ENCODE peak calls at places on chromosomes 11 and 22, in nine cellular contexts. D is CD8-positive, alpha-beta memory T cell; O is Peyer's patch; T is cardiac muscle cell; H is fibroblast of lung; U is mucosa of descending colon; K is naive thymus-derived CD4-positive, alpha-beta T cell; B is adrenal gland; M is PC-3. I is an unnamed sample. For H3K9me3, the result is how much of the 10 kb centered on the place peaks cover.

GRCh38 chr11:47152953-47153950 is 23.4 kb downstream of the ARFGAP2 start:
- DNase-seq in K (peak), M (peak), O (peak), D (peak), U (peak), T (peak), B (peak), H (peak), I (no peak)

GRCh38 chr11:27391336-27392015 is 28.5 kb upstream of the CCDC34 start:
- DNase-seq in D (no peak), B (no peak), U (no peak), T (no peak), M (peak), K (no peak), O (no peak), H (no peak), I (no peak)

GRCh38 chr11:67539588-67539987 is 16.3 kb upstream of the CABP2 start:
- DNase-seq in H (no peak), O (no peak), U (no peak), M (no peak), D (no peak), B (no peak), K (no peak), T (no peak), I (no peak)

GRCh38 chr11:102589047-102589459 is 36.1 kb downstream of the MMP20 start:
- DNase-seq in U (no peak), O (no peak), D (no peak), B (no peak), M (no peak), H (no peak), K (no peak), T (no peak), I (no peak)

GRCh38 chr11:33692013-33692504 is 8.6 kb downstream of the C11orf91 start:
- DNase-seq in B (peak), O (no peak), D (no peak), H (peak), M (peak), T (peak), K (no peak), U (no peak), I (no peak)

GRCh38 chr11:67646535-67647336 is 3.8 kb downstream of the ACY3 start:
- DNase-seq in U (peak), M (no peak), O (peak), D (peak), B (no peak), H (no peak), K (no peak), T (no peak), I (no peak)

GRCh38 chr11:70785372-70785771 is 387.0 kb downstream of the CTTN start:
- DNase-seq in D (no peak), M (no peak), U (no peak), B (no peak), H (no peak), T (no peak), O (no peak), K (no peak), I (no peak)

GRCh38 chr11:58142781-58143180 is 17.5 kb upstream of the OR9I1 start:
- DNase-seq in M (no peak), O (no peak), B (no peak), T (no peak), D (no peak), U (no peak), K (no peak), H (no peak), I (no peak)

GRCh38 chr11:3107608-3108182 is 50.5 kb upstream of the CARS1 start:
- DNase-seq in D (no peak), T (no peak), M (no peak), B (peak), O (peak), U (no peak), K (no peak), H (no peak), I (no peak)

GRCh38 chr11:130448416-130449068 is at the start of gene ADAMTS15:
- DNase-seq in B (peak), D (no peak), M (peak), K (no peak), T (peak), H (peak), O (peak), U (peak), I (no peak)

GRCh38 chr11:87081358-87081757 is 43.6 kb downstream of the TMEM135 start:
- DNase-seq in M (no peak), O (no peak), D (no peak), H (no peak), T (no peak), B (no peak), K (no peak), U (no peak), I (no peak)

GRCh38 chr11:88188251-88189030 is 13.2 kb upstream of the RAB38 start:
- DNase-seq in M (no peak), H (no peak), U (peak), O (no peak), K (no peak), D (no peak), T (peak), B (peak), I (no peak)

GRCh38 chr11:46248270-46249102 is 29.0 kb upstream of the CREB3L1 start:
- DNase-seq in H (peak), K (no peak), T (peak), B (no peak), M (peak), U (no peak), D (no peak), O (no peak), I (no peak)

GRCh38 chr11:22042081-22042480 is 150.8 kb upstream of the ANO5 start:
- DNase-seq in D (no peak), H (no peak), K (no peak), T (no peak), M (no peak), B (no peak), U (no peak), O (no peak), I (no peak)

GRCh38 chr11:107562647-107563208 is 2.8 kb downstream of the ALKBH8 start:
- DNase-seq in D (no peak), H (peak), B (no peak), T (peak), K (no peak), U (no peak), M (peak), O (no peak), I (no peak)

GRCh38 chr11:102495161-102496042 is 35.1 kb downstream of the MMP7 start:
- DNase-seq in H (peak), O (no peak), D (peak), K (peak), U (no peak), B (peak), T (peak), M (peak), I (no peak)

GRCh38 chr22:26672590-26673468 is 15.4 kb downstream of the MIAT start:
- DNase-seq in M (peak), U (peak), T (peak), B (peak), K (peak), D (peak), H (peak), O (peak), I (peak)

GRCh38 chr11:116187026-116187425 is 585.8 kb downstream of the BUD13 start:
- DNase-seq in D (no peak), T (no peak), O (no peak), K (no peak), B (no peak), H (no peak), M (no peak), U (no peak), I (no peak)

GRCh38 chr11:31160504-31161422 is 208.8 kb downstream of the DCDC1 start:
- DNase-seq in K (no peak), O (no peak), M (peak), U (no peak), B (no peak), H (no peak), D (no peak), T (no peak), I (no peak)

GRCh38 chr11:86103808-86104207 is 34.9 kb upstream of the PICALM start:
- DNase-seq in D (no peak), O (no peak), H (no peak), B (no peak), M (peak), T (no peak), U (no peak), K (no peak), I (no peak)

GRCh38 chr11:65414776-65415498 is 7.7 kb upstream of the NEAT1 start:
- DNase-seq in T (peak), M (no peak), O (peak), U (peak), H (no peak), K (no peak), D (peak), B (no peak), I (no peak)

GRCh38 chr11:11592146-11592684 is 29.6 kb downstream of the GALNT18 start:
- DNase-seq in O (no peak), H (no peak), K (no peak), D (no peak), B (no peak), T (no peak), U (no peak), M (no peak), I (no peak)

GRCh38 chr11:61509058-61510029 is 795 bp downstream of the LRRC10B start:
- DNase-seq in H (peak), K (peak), M (peak), B (peak), O (peak), T (peak), D (peak), U (peak), I (peak)

GRCh38 chr11:3230636-3231549 is 1.3 kb downstream of the MRGPRE start:
- DNase-seq in H (no peak), O (no peak), M (no peak), U (no peak), B (no peak), T (no peak), K (no peak), D (no peak), I (no peak)

GRCh38 chr22:30948930-30949342 is 19.6 kb downstream of the MORC2 start:
- DNase-seq in D (no peak), H (no peak), T (no peak), B (no peak), U (no peak), K (no peak), O (no peak), M (no peak), I (no peak)

GRCh38 chr22:35708917-35709316 is 8.8 kb upstream of the APOL5 start:
- DNase-seq in U (no peak), T (no peak), K (no peak), H (no peak), O (no peak), B (no peak), M (no peak), D (no peak), I (no peak)

GRCh38 chr22:35708453-35708852 is 9.2 kb upstream of the APOL5 start:
- DNase-seq in T (peak), O (no peak), K (no peak), B (no peak), U (no peak), M (no peak), D (no peak), H (peak), I (no peak)

GRCh38 chr22:35712672-35713071 is 5.0 kb upstream of the APOL5 start:
- DNase-seq in D (no peak), U (no peak), M (no peak), T (no peak), H (no peak), B (no peak), K (no peak), O (no peak), I (no peak)

DNA sequence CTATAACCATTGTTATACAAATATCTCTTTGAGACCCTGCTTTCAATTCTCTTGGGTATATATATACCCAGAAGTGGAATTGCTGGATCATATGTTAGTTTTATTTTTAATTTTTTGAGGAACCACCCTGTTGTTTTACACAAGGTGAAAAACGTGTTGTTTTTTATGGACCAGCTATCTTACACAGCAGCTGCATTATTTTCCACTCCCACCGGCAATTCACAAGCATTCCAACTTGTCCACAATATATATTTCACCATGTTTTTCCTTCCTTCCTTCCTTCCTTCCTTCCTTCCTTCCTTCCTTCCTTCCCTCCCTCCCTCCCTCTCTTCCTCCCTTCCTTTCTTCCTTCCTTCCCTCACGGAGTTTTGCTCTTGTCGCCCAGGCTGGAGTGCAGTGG is 6.3 kb upstream of the APOL5 start:
- DNase-seq in H (no peak), T (no peak), O (no peak), U (no peak), K (no peak), D (no peak), B (no peak), M (no peak), I (no peak)
- H3K9me3 ChIP-seq in H (under half), T (under half), O (under half), U (under half), K (under half), D (under half), B (under half), M (under half), I (under half)

DNA sequence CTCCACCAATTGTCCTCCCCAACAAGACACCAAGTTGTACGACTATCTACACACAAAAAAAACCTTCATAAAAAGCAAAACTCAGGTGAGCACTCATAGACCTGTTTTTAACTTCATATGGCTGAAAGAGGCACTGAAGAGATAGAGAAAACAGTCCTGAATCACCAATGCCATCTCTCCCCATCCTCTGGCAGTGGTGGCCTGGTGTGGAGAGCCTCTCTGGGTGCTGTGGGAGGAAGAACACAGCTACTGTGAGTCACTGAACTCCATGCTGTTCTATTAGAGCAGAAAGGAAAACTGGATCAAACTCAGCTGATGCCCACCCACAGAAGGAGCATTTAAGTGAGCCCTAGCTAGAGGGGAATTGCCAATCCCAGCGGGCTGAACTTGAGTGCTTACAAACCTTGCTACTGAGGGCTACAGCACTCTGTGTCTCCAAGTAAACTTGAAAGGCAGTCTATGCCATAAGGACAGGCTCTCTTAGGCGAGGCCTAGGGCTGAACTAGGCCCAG is 115.3 kb upstream of the SESN3 start:
- DNase-seq in D (no peak), H (no peak), B (no peak), O (no peak), K (no peak), T (no peak), U (no peak), M (no peak), I (no peak)
- H3K9me3 ChIP-seq in D (under half), H (under half), B (under half), O (under half), K (under half), T (under half), U (under half), M (under half), I (under half)

GRCh38 chr22:47001288-47001687 is 238.8 kb downstream of the TBC1D22A start:
- DNase-seq in B (no peak), K (no peak), H (no peak), U (no peak), O (no peak), T (no peak), M (no peak), D (no peak), I (no peak)

GRCh38 chr22:47000256-47000655 is 237.8 kb downstream of the TBC1D22A start:
- DNase-seq in O (no peak), H (no peak), B (no peak), U (no peak), T (no peak), M (no peak), K (no peak), D (no peak), I (no peak)

GRCh38 chr22:47005506-47006408 is 243.3 kb downstream of the TBC1D22A start:
- DNase-seq in T (no peak), B (no peak), O (no peak), D (no peak), M (no peak), H (no peak), K (no peak), U (no peak), I (no peak)

GRCh38 chr22:47000888-47001287 is 238.4 kb downstream of the TBC1D22A start:
- DNase-seq in M (no peak), K (no peak), U (no peak), B (no peak), T (no peak), H (no peak), D (no peak), O (no peak), I (no peak)

GRCh38 chr22:47002692-47003091 is 240.2 kb downstream of the TBC1D22A start:
- DNase-seq in B (peak), T (no peak), U (no peak), K (no peak), H (no peak), M (no peak), O (no peak), D (no peak), I (no peak)
- H3K9me3 ChIP-seq in B (under half), T (under half), U (under half), K (under half), H (under half), M (under half), O (under half), D (under half), I (under half)

GRCh38 chr22:11613898-11614755 is 3913.9 kb upstream of the OR11H1 start:
- DNase-seq in O (no peak), U (peak), H (no peak), M (no peak), K (no peak), B (peak), T (no peak), D (no peak), I (no peak)
- H3K9me3 ChIP-seq in O (under half), U (half or more), H (under half), M (under half), K (under half), B (under half), T (under half), D (under half), I (under half)

GRCh38 chr22:48240935-48241230 is 1478.4 kb downstream of the TBC1D22A start:
- DNase-seq in U (no peak), T (no peak), B (peak), D (no peak), H (no peak), M (no peak), K (no peak), O (no peak), I (no peak)
- H3K9me3 ChIP-seq in U (under half), T (under half), B (under half), D (under half), H (under half), M (under half), K (under half), O (under half), I (under half)

GRCh38 chr22:11616811-11617210 is 3911.2 kb upstream of the OR11H1 start:
- DNase-seq in U (no peak), M (no peak), D (no peak), K (no peak), T (no peak), O (no peak), H (no peak), B (no peak), I (no peak)
- H3K9me3 ChIP-seq in U (half or more), M (under half), D (under half), K (under half), T (under half), O (under half), H (under half), B (under half), I (under half)

DNA sequence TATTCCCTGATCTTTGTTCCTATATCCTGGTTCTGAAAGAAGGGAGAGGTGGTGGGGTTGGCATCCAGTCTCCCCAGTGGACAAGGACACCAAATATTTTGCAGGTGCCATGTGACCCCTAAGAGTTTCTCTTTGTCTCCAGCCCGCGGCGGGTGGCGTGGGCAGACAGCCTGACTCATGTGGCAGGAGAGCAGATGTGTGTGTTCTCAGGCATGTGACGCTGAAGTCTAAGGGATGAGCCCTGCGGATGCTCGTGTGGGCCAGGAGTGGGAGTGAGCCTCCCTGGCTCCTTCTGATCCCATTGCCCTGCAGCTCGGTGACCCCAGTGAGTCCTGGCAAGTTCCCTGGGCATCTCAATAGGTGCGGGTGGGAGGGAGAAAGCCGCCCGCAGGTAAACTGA is 94.8 kb upstream of the TBCEL start:
- DNase-seq in O (no peak), T (no peak), K (no peak), U (no peak), M (no peak), H (no peak), B (no peak), D (no peak), I (no peak)
- H3K9me3 ChIP-seq in O (under half), T (under half), K (under half), U (under half), M (under half), H (under half), B (under half), D (under half), I (under half)